ENCODE peak calls at places on chromosomes 1 and 21, in ten cellular contexts. R, O, A, P, C, X, E, L, I and Z are unnamed samples.

GRCh38 chr1:66197785-66198184 is 336.2 kb upstream of the SGIP1 start:
- DNase-seq in X (no peak), I (no peak), E (no peak), O (no peak), A (no peak), P (no peak), L (no peak), R (no peak), C (no peak), Z (no peak)

GRCh38 chr1:150549496-150550221 is 451 bp downstream of the ADAMTSL4 start:
- DNase-seq in R (no peak), O (no peak), P (no peak), C (peak), L (peak), E (no peak), X (no peak), I (peak), A (no peak), Z (peak)

GRCh38 chr21:45766501-45766900 is 123.0 kb downstream of the PCBP3 start:
- DNase-seq in C (no peak), A (no peak), X (no peak), L (no peak), I (no peak), E (no peak), P (no peak), R (no peak), O (no peak), Z (no peak)

GRCh38 chr1:86703696-86704455 is 500 bp upstream of the SH3GLB1 start:
- DNase-seq in X (no peak), A (peak), L (no peak), E (no peak), C (peak), R (no peak), I (peak), P (no peak), O (peak), Z (no peak)

GRCh38 chr1:53476579-53476978 is 17.4 kb downstream of the DMRTB1 start:
- DNase-seq in A (no peak), I (no peak), O (no peak), X (no peak), E (no peak), C (peak), L (no peak), R (no peak), P (no peak), Z (no peak)

GRCh38 chr1:107415241-107415640 is 274.4 kb downstream of the NTNG1 start:
- DNase-seq in C (no peak), L (no peak), I (no peak), O (no peak), E (no peak), X (no peak), A (no peak), P (no peak), R (no peak), Z (no peak)

GRCh38 chr1:240091614-240092300 is at the start of gene FMN2:
- DNase-seq in I (peak), L (peak), P (peak), O (no peak), C (no peak), E (no peak), A (peak), R (peak), X (no peak), Z (peak)

GRCh38 chr1:107443027-107443426 is 302.2 kb downstream of the NTNG1 start:
- DNase-seq in A (no peak), E (no peak), P (no peak), X (no peak), O (no peak), I (no peak), C (no peak), L (no peak), R (no peak), Z (no peak)

GRCh38 chr1:78619803-78620579 is at the start of gene IFI44L:
- DNase-seq in L (peak), I (no peak), X (peak), E (peak), P (no peak), C (no peak), O (peak), A (no peak), R (no peak), Z (peak)
- TF ChIP-seq POLR2A in L (no peak), I (no peak), X (no peak), E (no peak), P (no peak), C (no peak), O (no peak), A (no peak), R (no peak), Z (no peak)

GRCh38 chr1:58753431-58753866 is 30.4 kb downstream of the JUN start:
- DNase-seq in L (no peak), O (no peak), R (no peak), X (no peak), I (no peak), C (no peak), P (no peak), E (no peak), A (peak), Z (no peak)
- H3K27ac ChIP-seq in L (peak), O (no peak), R (no peak), X (no peak), I (peak), C (peak), P (no peak), E (peak), A (peak), Z (no peak)

GRCh38 chr1:71650126-71650525 is 569.3 kb upstream of the ZRANB2 start:
- DNase-seq in C (no peak), O (no peak), P (no peak), E (no peak), R (no peak), A (no peak), I (no peak), X (no peak), L (no peak), Z (no peak)
- TF ChIP-seq EP300 in C (no peak), O (no peak), P (no peak), E (no peak), R (no peak), A (no peak), I (no peak), X (no peak), L (no peak), Z (no peak)

GRCh38 chr1:203278885-203279406 is 26.4 kb upstream of the BTG2 start:
- DNase-seq in O (no peak), P (peak), E (no peak), C (no peak), A (no peak), R (no peak), L (no peak), I (no peak), X (no peak), Z (no peak)
- TF ChIP-seq POLR2A in O (no peak), P (no peak), E (no peak), C (no peak), A (no peak), R (no peak), L (peak), I (peak), X (no peak), Z (no peak)

DNA sequence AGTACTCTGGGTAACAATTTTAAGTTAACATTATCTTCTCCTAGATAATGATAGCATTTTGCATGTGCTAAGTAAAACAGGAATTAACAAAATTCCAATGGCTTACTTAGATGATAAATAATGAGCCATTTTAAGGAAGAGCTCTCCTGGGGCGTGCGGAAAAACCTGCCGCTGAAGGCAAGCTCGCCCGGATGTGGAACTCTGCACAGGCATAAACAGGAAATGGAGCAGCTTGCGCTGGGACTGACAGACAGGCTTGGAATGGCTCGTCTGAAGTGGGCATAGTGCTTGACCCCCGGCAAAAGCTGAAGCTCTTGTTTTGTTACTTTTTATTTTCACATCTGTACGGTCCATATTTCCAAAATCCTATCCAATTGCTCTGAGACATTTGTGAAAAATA is 169.2 kb downstream of the ZNF281 start:
- DNase-seq in L (no peak), C (no peak), A (no peak), I (no peak), P (no peak), E (no peak), R (no peak), O (no peak), X (no peak), Z (no peak)
- H3K27ac ChIP-seq in L (no peak), C (no peak), A (no peak), I (no peak), P (no peak), E (no peak), R (no peak), O (no peak), X (no peak), Z (no peak)

GRCh38 chr1:110951161-110951560 is 12.6 kb downstream of the LRIF1 start:
- DNase-seq in A (no peak), C (no peak), I (no peak), R (no peak), X (no peak), O (no peak), L (no peak), E (no peak), P (no peak), Z (no peak)
- TF ChIP-seq EP300 in A (no peak), C (no peak), I (no peak), R (no peak), X (no peak), O (no peak), L (no peak), E (no peak), P (no peak), Z (no peak)

GRCh38 chr1:43350976-43351375 is 7.8 kb upstream of the CDC20 start:
- DNase-seq in E (no peak), C (no peak), R (no peak), L (no peak), P (no peak), I (no peak), A (no peak), O (no peak), X (no peak), Z (no peak)

GRCh38 chr1:43346636-43347035 is 9.0 kb downstream of the MPL start:
- DNase-seq in E (no peak), R (no peak), L (no peak), O (no peak), P (no peak), I (no peak), A (no peak), C (no peak), X (peak), Z (no peak)

GRCh38 chr1:43348343-43348808 is 10.4 kb upstream of the CDC20 start:
- DNase-seq in E (no peak), X (no peak), O (no peak), P (no peak), C (no peak), R (peak), L (no peak), I (no peak), A (peak), Z (no peak)

GRCh38 chr1:43349594-43350306 is 9.0 kb upstream of the CDC20 start:
- DNase-seq in E (no peak), I (peak), A (no peak), R (no peak), C (no peak), X (no peak), O (no peak), L (no peak), P (no peak), Z (no peak)

GRCh38 chr1:43348809-43349593 is 9.8 kb upstream of the CDC20 start:
- DNase-seq in O (no peak), I (peak), E (peak), C (peak), X (peak), R (peak), A (peak), L (peak), P (peak), Z (peak)
- TF ChIP-seq POLR2A in O (peak), I (no peak), E (no peak), C (no peak), X (no peak), R (peak), A (peak), L (peak), P (peak), Z (peak)